ENCODE peak calls at places on chromosomes 5 and 9, in ten cellular contexts. F is endothelial cell of umbilical vein, P is Panc1, A is upper lobe of left lung, G is transverse colon, I is sigmoid colon, Y is HCT116, E is stomach, W is GM12878, Q is spleen. S is an unnamed sample.

GRCh38 chr5:172612771-172613170 is 28.3 kb upstream of the NEURL1B start:
- DNase-seq in E (no peak), P (no peak), Y (no peak), G (no peak), Q (no peak), A (no peak), W (no peak), I (no peak), F (no peak), S (no peak)

GRCh38 chr5:128202320-128202719 is 118.8 kb downstream of the SLC12A2 start:
- DNase-seq in W (no peak), P (no peak), G (no peak), Q (no peak), I (no peak), E (no peak), A (no peak), F (no peak), Y (no peak), S (no peak)

GRCh38 chr5:150131978-150132694 is 23.5 kb downstream of the PDGFRB start:
- DNase-seq in Y (no peak), E (no peak), A (no peak), P (no peak), I (no peak), W (no peak), G (no peak), Q (no peak), F (no peak), S (no peak)

GRCh38 chr5:35213608-35214007 is 16.7 kb downstream of the PRLR start:
- DNase-seq in E (no peak), G (no peak), Q (no peak), P (no peak), W (no peak), F (no peak), I (no peak), A (no peak), Y (no peak), S (peak)

GRCh38 chr5:134143431-134143830 is 28.9 kb downstream of the TCF7 start:
- DNase-seq in Y (no peak), I (peak), W (no peak), A (peak), E (peak), F (no peak), P (no peak), Q (peak), G (no peak), S (no peak)

GRCh38 chr9:120715331-120715924 is 1.2 kb upstream of the MEGF9 start:
- DNase-seq in Q (peak), E (no peak), G (peak), I (peak), F (peak), P (no peak), A (no peak), W (no peak), Y (no peak), S (no peak)

GRCh38 chr9:15249042-15249818 is 57.8 kb downstream of the TTC39B start:
- DNase-seq in Y (no peak), E (no peak), G (no peak), P (no peak), Q (no peak), W (no peak), F (peak), A (no peak), I (no peak), S (no peak)

GRCh38 chr5:150516011-150516410 is 8.1 kb downstream of the NDST1 start:
- DNase-seq in Q (no peak), A (peak), I (no peak), E (peak), Y (no peak), G (no peak), P (no peak), F (peak), W (no peak), S (no peak)

GRCh38 chr5:131209506-131210191 is 38.9 kb downstream of the LYRM7 start:
- DNase-seq in Q (no peak), W (peak), F (no peak), P (no peak), Y (no peak), G (no peak), E (no peak), A (peak), I (no peak), S (no peak)

GRCh38 chr9:34177906-34178697 is 741 bp upstream of the UBAP1 start:
- DNase-seq in E (peak), W (no peak), Y (no peak), F (no peak), Q (peak), A (no peak), I (no peak), P (no peak), G (no peak), S (no peak)

GRCh38 chr5:175878544-175879438 is 7.4 kb downstream of the CPLX2 start:
- DNase-seq in I (no peak), F (no peak), W (no peak), E (peak), Q (no peak), A (no peak), P (no peak), G (no peak), Y (no peak), S (no peak)

GRCh38 chr5:123278284-123278683 is 144.9 kb downstream of the CEP120 start:
- DNase-seq in Y (no peak), F (no peak), Q (no peak), P (no peak), I (no peak), G (no peak), E (no peak), A (no peak), W (no peak), S (no peak)

GRCh38 chr5:14039063-14039462 is 94.6 kb upstream of the DNAH5 start:
- DNase-seq in Q (no peak), W (no peak), E (no peak), P (peak), A (no peak), F (peak), Y (peak), I (no peak), G (no peak), S (no peak)

GRCh38 chr5:57887851-57888621 is 405.4 kb upstream of the ACTBL2 start:
- DNase-seq in F (peak), E (peak), P (peak), Q (no peak), Y (peak), I (no peak), A (peak), W (no peak), G (peak), S (peak)

GRCh38 chr5:41637869-41638268 is 127.5 kb upstream of the PLCXD3 start:
- DNase-seq in A (no peak), Q (no peak), F (no peak), G (no peak), Y (peak), I (no peak), W (no peak), E (no peak), P (no peak), S (no peak)

GRCh38 chr9:131656356-131657030 is 83.4 kb downstream of the RAPGEF1 start:
- DNase-seq in P (no peak), E (peak), W (peak), A (peak), G (peak), Q (peak), Y (no peak), I (peak), F (peak), S (peak)

GRCh38 chr5:139644001-139644456 is 4.1 kb upstream of the CXXC5 start:
- DNase-seq in Q (peak), Y (no peak), E (peak), W (no peak), P (no peak), F (no peak), I (peak), A (peak), G (peak), S (no peak)

GRCh38 chr9:131276107-131276888 is at the start of gene FAM78A:
- DNase-seq in Q (peak), I (no peak), E (peak), F (peak), W (no peak), Y (no peak), G (peak), A (peak), P (no peak), S (no peak)

GRCh38 chr5:125412561-125413535 is 666.4 kb upstream of the ZNF608 start:
- DNase-seq in A (peak), F (peak), I (peak), E (peak), W (no peak), G (peak), Q (peak), P (no peak), Y (no peak), S (peak)

GRCh38 chr5:173472784-173473278 is 143.6 kb downstream of the BOD1 start:
- DNase-seq in F (no peak), Q (no peak), I (no peak), P (no peak), E (no peak), W (no peak), G (no peak), Y (no peak), A (no peak), S (peak)

DNA sequence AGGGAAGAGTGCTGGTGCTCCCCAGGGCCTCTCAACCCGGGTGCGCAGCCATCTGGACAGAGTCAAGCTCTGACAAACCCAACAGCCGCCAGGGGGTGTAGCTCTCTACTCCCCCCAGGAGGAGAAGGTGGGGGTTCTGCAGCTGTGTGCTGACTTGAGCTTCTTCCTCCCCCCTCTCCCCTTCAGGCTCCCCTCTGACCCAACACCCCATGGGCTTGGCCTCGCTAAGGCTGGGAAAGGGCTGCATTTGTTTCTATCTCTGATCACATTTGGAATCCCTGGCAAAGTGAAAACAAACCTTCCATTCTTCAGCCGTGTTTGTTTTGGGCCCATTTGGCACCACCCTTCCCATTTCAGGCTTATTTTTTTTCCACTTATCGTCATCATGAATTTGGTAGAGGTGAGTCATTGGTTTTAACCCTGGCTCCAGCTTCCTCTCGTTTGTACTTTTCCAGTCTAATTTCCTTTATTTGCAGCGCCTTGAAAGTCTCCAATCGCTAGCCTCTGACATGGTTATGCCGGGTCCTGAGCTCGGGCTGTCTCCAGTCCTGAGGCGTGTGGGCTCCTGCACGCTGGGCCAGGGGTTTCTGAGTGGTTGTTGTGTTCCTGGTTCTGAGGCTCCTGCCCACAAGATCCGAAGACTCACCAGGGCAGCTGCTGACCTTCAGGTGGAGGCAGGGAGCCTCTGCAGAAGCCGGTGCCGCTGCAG is 36.1 kb downstream of the DAP start:
- DNase-seq in E (peak), F (peak), Y (peak), Q (no peak), P (peak), W (no peak), A (no peak), I (peak), G (peak), S (peak)
- TF ChIP-seq CTCF in E (no peak), F (peak), Y (peak), Q (no peak), P (peak), W (no peak), A (no peak), I (no peak), G (no peak), S (peak)

DNA sequence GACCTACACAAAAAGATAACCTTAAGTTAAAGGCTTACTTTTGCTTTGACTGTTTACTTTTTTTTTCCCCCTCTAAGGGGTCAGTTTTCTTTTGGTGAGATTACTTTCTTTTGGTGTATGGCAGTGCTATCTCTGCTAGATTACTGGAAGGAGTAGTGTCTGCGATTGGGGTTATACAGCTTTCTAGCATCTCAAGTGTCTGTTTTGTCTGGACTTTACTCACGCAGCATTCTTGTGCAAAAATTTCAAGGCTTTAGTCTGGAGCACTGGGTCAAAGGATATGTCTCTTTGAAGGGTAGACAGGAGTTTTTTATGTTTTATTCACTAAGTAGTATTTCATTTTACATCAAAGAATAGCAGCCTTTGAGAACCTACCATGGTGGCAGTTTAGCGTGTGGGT is 52.6 kb downstream of the NDUFS4 start:
- DNase-seq in I (no peak), P (no peak), Q (no peak), W (no peak), G (no peak), Y (no peak), E (no peak), F (no peak), A (no peak), S (no peak)
- TF ChIP-seq POLR2AphosphoS5 in I (no peak), P (no peak), Q (no peak), W (no peak), G (no peak), Y (no peak), E (no peak), F (no peak), A (no peak), S (no peak)

DNA sequence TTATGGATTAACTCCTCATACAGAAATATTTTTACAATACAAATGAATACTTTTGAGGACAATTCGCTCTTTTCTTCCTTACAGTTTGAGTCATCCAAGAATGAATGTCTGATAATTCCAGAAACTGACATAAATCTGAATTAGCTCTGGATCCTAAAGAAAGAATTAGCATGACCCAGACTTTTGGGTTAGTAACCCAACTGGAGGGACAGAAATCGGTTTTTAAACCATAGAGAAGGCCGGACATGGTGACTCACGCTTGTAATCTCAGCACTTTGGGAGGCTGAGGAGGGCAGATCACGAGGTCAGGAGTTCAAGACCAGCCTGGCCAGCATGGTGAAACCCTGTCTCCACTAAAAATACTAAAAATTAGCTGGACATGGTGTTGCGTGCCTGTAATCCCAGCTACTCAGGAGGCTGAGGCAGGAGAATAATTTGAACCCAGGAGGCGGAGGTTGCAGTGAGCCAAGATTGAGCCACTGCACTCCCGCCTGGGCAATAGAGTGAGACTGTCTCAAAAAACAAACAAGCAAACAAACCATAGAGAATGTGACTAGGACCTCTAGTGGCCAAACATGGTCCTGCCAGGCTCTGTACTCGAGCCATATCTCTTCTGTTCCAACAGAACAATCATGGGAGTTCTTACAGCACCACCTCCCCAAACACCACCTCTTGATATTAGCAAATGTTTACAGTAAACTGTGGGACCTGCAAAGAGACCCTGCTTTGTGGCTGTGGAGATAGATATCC is 44.8 kb downstream of the LURAP1L start:
- DNase-seq in E (no peak), Y (peak), P (no peak), W (no peak), F (no peak), I (no peak), A (peak), G (peak), Q (no peak), S (no peak)
- TF ChIP-seq CTCF in E (no peak), Y (peak), P (peak), W (peak), F (peak), I (peak), A (no peak), G (peak), Q (no peak), S (no peak)

GRCh38 chr5:63155310-63155631 is 576.7 kb downstream of the LRRC70 start:
- DNase-seq in E (no peak), F (no peak), P (no peak), Q (no peak), Y (no peak), I (no peak), W (no peak), G (no peak), A (no peak), S (no peak)
- TF ChIP-seq POLR2AphosphoS5 in E (no peak), F (no peak), P (no peak), Q (no peak), Y (no peak), I (no peak), W (no peak), G (no peak), A (no peak), S (no peak)

GRCh38 chr5:30802961-30803705 is 390.4 kb upstream of the CDH6 start:
- DNase-seq in G (no peak), Q (no peak), W (no peak), I (no peak), E (no peak), A (no peak), F (no peak), Y (no peak), P (no peak), S (no peak)

GRCh38 chr5:30808996-30809395 is 384.5 kb upstream of the CDH6 start:
- DNase-seq in G (no peak), W (no peak), P (no peak), E (no peak), Y (no peak), I (no peak), A (no peak), F (no peak), Q (no peak), S (no peak)

GRCh38 chr5:30809907-30810306 is 383.6 kb upstream of the CDH6 start:
- DNase-seq in F (no peak), Q (no peak), A (no peak), P (no peak), G (no peak), E (no peak), W (no peak), I (no peak), Y (no peak), S (no peak)

GRCh38 chr5:30804739-30805313 is 388.7 kb upstream of the CDH6 start:
- DNase-seq in G (no peak), Y (no peak), A (no peak), F (no peak), Q (no peak), I (no peak), P (no peak), W (no peak), E (no peak), S (no peak)
- TF ChIP-seq CTCF in G (peak), Y (no peak), A (no peak), F (no peak), Q (no peak), I (no peak), P (no peak), W (no peak), E (no peak), S (no peak)

GRCh38 chr9:113497051-113497450 is 33.5 kb downstream of the RGS3 start:
- DNase-seq in F (no peak), P (no peak), Y (no peak), E (no peak), W (no peak), I (no peak), Q (no peak), G (no peak), A (no peak), S (no peak)
- TF ChIP-seq POLR2AphosphoS5 in F (no peak), P (no peak), Y (no peak), E (no peak), W (no peak), I (no peak), Q (no peak), G (no peak), A (no peak), S (no peak)

DNA sequence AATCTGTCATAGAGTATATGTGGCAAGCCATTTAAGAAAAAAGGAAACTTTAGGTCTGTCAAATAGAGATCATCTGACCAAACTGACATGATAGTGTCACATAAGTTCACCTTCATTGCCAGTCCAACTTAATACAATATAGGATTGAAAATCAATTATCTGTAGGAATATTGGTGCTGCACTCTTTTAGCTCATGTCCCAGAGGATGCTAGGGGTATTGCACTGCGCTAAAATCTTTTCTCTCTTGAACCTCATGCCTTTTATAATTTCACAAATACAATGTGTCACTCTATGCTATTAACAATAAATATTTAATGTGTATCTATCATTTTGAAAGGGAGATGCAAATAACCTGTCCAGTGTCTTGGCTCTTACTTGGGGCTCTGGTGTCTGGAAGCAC is 72.4 kb upstream of the FAM120A start:
- DNase-seq in Y (no peak), Q (no peak), I (no peak), F (no peak), P (no peak), G (no peak), A (no peak), W (no peak), E (no peak), S (no peak)
- TF ChIP-seq CTCF in Y (no peak), Q (no peak), I (no peak), F (no peak), P (peak), G (peak), A (no peak), W (no peak), E (no peak), S (peak)

GRCh38 chr5:103394676-103395075 is 136.1 kb downstream of the MACIR start:
- DNase-seq in F (no peak), P (no peak), Y (no peak), E (no peak), I (no peak), W (no peak), G (no peak), Q (no peak), A (no peak), S (no peak)

GRCh38 chr5:103393131-103393754 is 134.7 kb downstream of the MACIR start:
- DNase-seq in Y (no peak), P (no peak), G (no peak), Q (no peak), E (no peak), F (no peak), A (no peak), I (peak), W (peak), S (no peak)

GRCh38 chr5:103402861-103403260 is 144.3 kb downstream of the MACIR start:
- DNase-seq in Q (no peak), E (no peak), P (no peak), W (no peak), Y (no peak), F (no peak), A (no peak), I (no peak), G (no peak), S (no peak)

GRCh38 chr5:103397996-103398581 is 139.5 kb downstream of the MACIR start:
- DNase-seq in G (no peak), P (no peak), Y (no peak), A (no peak), I (no peak), F (no peak), W (no peak), E (no peak), Q (no peak), S (no peak)
- TF ChIP-seq POLR2AphosphoS5 in G (no peak), P (no peak), Y (no peak), A (no peak), I (no peak), F (no peak), W (no peak), E (no peak), Q (no peak), S (no peak)

GRCh38 chr9:112366591-112366990 is 13.3 kb upstream of the HSDL2 start:
- DNase-seq in G (no peak), E (no peak), F (no peak), W (no peak), I (no peak), P (no peak), Q (no peak), A (no peak), Y (peak), S (no peak)
- TF ChIP-seq CTCF in G (peak), E (no peak), F (peak), W (no peak), I (no peak), P (peak), Q (no peak), A (no peak), Y (peak), S (no peak)

S was measured in prostate gland.